ENCODE peak calls at places on chromosomes 2 and 18, in five cellular contexts. T, G, J, A and Q are unnamed samples.

GRCh38 chr2:62801814-62802524 is 96.5 kb downstream of the EHBP1 start:
- DNase-seq in T (peak; percentile 3), G (peak; percentile 82), J (no peak), A (peak; percentile 62), Q (peak; percentile 44)

GRCh38 chr2:158619496-158619895 is 162.7 kb downstream of the PKP4 start:
- DNase-seq in T (no peak), G (no peak), J (no peak), A (peak; percentile 14), Q (peak; percentile 79)

GRCh38 chr2:163884416-163884815 is 148.6 kb upstream of the FIGN start:
- DNase-seq in T (no peak), G (no peak), J (no peak), A (no peak), Q (no peak)

GRCh38 chr2:73979686-73980085 is 5.0 kb upstream of the TET3 start:
- DNase-seq in T (no peak), G (no peak), J (no peak), A (no peak), Q (no peak)

GRCh38 chr2:97868986-97869721 is 126.6 kb downstream of the TMEM131 start:
- DNase-seq in T (no peak), G (no peak), J (no peak), A (no peak), Q (peak; percentile 90)

GRCh38 chr2:159227467-159227866 is 59.0 kb downstream of the WDSUB1 start:
- DNase-seq in T (no peak), G (peak; percentile 29), J (no peak), A (no peak), Q (no peak)

GRCh38 chr18:78758496-78758895 is 221.1 kb upstream of the SALL3 start:
- DNase-seq in T (no peak), G (no peak), J (no peak), A (no peak), Q (no peak)

GRCh38 chr2:54106631-54107454 is 8.6 kb upstream of the ACYP2 start:
- DNase-seq in T (peak; percentile 84), G (peak; percentile 65), J (peak; percentile 59), A (peak; percentile 65), Q (peak; percentile 62)

GRCh38 chr2:216363221-216363620 is 9.1 kb downstream of the MARCHF4 start:
- DNase-seq in T (no peak), G (no peak), J (no peak), A (no peak), Q (no peak)
- H3K4me2 ChIP-seq in T (no peak overlapping the region), G (no peak overlapping the region), J (peak overlapping the region; percentile 4), A (no peak overlapping the region), Q (no peak overlapping the region)

GRCh38 chr18:29157905-29158304 is 981.0 kb upstream of the CDH2 start:
- DNase-seq in T (no peak), G (no peak), J (no peak), A (no peak), Q (no peak)

GRCh38 chr18:29164020-29164706 is 987.2 kb upstream of the CDH2 start:
- DNase-seq in T (no peak), G (no peak), J (no peak), A (no peak), Q (peak; percentile 79)

GRCh38 chr18:29163596-29163995 is 986.7 kb upstream of the CDH2 start:
- DNase-seq in T (no peak), G (no peak), J (no peak), A (no peak), Q (no peak)

GRCh38 chr18:29160123-29160522 is 983.2 kb upstream of the CDH2 start:
- DNase-seq in T (no peak), G (no peak), J (no peak), A (no peak), Q (no peak)

GRCh38 chr18:29161429-29161828 is 984.5 kb upstream of the CDH2 start:
- DNase-seq in T (no peak), G (no peak), J (no peak), A (no peak), Q (no peak)
- H3K4me1 ChIP-seq in T (no peaks in the 10 kb centered on the region), G (no peaks in the 10 kb centered on the region), J (peaks cover 30% of the 10 kb centered on the region), A (no peaks in the 10 kb centered on the region), Q (no peaks in the 10 kb centered on the region)

GRCh38 chr2:12110074-12110473 is 363.6 kb downstream of the LPIN1 start:
- DNase-seq in T (no peak), G (peak; percentile 49), J (no peak), A (no peak), Q (no peak)

GRCh38 chr2:12109363-12110017 is 363.1 kb downstream of the LPIN1 start:
- DNase-seq in T (no peak), G (peak; percentile 13), J (no peak), A (no peak), Q (peak; percentile 48)

GRCh38 chr2:12107849-12108420 is 361.5 kb downstream of the LPIN1 start:
- DNase-seq in T (no peak), G (no peak), J (no peak), A (no peak), Q (no peak)

GRCh38 chr2:12116228-12116750 is 369.9 kb downstream of the LPIN1 start:
- DNase-seq in T (peak; percentile 74), G (no peak), J (no peak), A (no peak), Q (no peak)

GRCh38 chr2:12113364-12113763 is 366.9 kb downstream of the LPIN1 start:
- DNase-seq in T (no peak), G (no peak), J (no peak), A (no peak), Q (no peak)
- H3K4me2 ChIP-seq in T (peak overlapping the region; percentile 2), G (no peak overlapping the region), J (no peak overlapping the region), A (no peak overlapping the region), Q (no peak overlapping the region)

DNA sequence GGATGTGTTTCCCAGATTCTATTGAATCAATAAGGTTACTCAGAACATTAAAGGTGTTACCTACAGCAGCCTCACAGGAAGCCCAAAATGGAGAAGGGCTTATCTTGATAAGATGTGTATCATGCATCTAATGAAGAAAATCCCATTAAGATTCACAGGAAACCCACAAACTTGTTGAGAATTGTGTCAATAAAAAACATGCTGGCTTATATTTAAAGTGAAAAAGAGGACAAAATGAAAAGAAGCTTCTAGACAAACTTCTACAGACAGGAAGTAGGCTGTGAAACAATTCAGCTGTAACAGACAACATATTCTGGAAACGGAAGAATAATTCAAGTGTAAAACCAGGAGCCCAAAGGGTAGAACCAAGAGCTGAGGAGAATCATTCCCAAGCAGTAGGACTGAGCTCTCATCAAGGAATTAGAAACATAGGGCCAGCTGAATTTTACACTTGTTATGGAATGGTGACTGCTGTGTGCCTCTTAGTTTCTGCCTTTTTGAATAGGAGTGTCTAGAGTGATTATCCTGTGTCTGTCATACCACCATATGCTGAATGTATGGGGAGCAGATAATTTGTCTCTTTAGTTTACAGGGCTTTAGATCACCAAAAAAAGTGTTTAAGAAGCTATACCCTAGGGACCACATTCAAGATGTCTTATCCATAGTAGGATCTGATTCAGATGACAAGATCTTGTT is 9.6 kb downstream of the IMMT start:
- DNase-seq in T (peak; percentile 33), G (no peak), J (no peak), A (no peak), Q (peak; percentile 47)
- H3K4me1 ChIP-seq in T (peaks cover 37% of the 10 kb centered on the region), G (peaks cover 53% of the 10 kb centered on the region), J (peaks cover 15% of the 10 kb centered on the region), A (no peaks in the 10 kb centered on the region), Q (peaks cover 7% of the 10 kb centered on the region)

GRCh38 chr2:230347659-230348305 is 20.8 kb downstream of the SP140L start:
- DNase-seq in T (no peak), G (no peak), J (no peak), A (peak; percentile 77), Q (no peak)
- H3K4me2 ChIP-seq in T (no peak overlapping the region), G (no peak overlapping the region), J (peak overlapping the region; percentile 11), A (peak overlapping the region; percentile 44), Q (no peak overlapping the region)

GRCh38 chr2:218229851-218230250 is 12.9 kb downstream of the ARPC2 start:
- DNase-seq in T (no peak), G (peak; percentile 39), J (no peak), A (peak; percentile 64), Q (no peak)
- H3K4me1 ChIP-seq in T (peaks cover 45% of the 10 kb centered on the region), G (peaks cover 40% of the 10 kb centered on the region), J (peaks cover 25% of the 10 kb centered on the region), A (peaks cover 53% of the 10 kb centered on the region), Q (no peaks in the 10 kb centered on the region)

GRCh38 chr2:171595456-171595855 is 73.2 kb downstream of the CYBRD1 start:
- DNase-seq in T (no peak), G (no peak), J (no peak), A (no peak), Q (no peak)

GRCh38 chr2:171602352-171602751 is 80.1 kb downstream of the CYBRD1 start:
- DNase-seq in T (no peak), G (no peak), J (no peak), A (no peak), Q (peak; percentile 5)

GRCh38 chr2:171595896-171596295 is 73.6 kb downstream of the CYBRD1 start:
- DNase-seq in T (no peak), G (no peak), J (no peak), A (no peak), Q (no peak)

GRCh38 chr2:171600126-171600525 is 77.9 kb downstream of the CYBRD1 start:
- DNase-seq in T (no peak), G (no peak), J (no peak), A (no peak), Q (no peak)

DNA sequence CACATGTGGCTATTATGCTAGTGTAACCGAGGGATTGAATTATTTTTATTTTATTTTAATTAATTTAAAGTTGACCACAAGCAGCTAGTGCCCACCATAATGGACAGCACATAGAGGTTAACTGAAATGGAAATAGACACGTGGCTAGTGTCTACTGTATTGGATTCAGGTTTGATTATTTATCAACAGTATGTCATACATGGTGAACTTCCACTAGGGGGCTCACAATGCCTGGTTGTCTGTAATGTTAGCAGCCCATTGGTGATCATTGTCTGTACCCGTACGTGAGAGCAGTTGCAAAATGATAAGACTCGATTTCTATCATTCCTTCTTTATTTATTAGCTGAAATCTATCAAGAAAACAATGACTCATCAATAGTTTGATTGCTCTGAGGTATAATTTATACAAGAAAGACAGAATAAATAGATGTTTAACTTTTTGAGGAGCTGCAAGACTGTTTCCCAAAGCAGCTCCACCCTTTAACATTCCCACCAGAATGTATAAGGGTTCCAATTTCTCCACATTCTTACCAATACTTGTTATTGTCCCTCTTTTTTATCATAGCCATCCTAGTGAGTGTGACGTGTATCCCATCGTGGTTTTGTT is 76.5 kb downstream of the CYBRD1 start:
- DNase-seq in T (peak; percentile 82), G (peak; percentile 57), J (peak; percentile 74), A (peak; percentile 68), Q (peak; percentile 65)
- H3K4me2 ChIP-seq in T (no peak overlapping the region), G (peak overlapping the region; percentile 20), J (no peak overlapping the region), A (peak overlapping the region; percentile 5), Q (no peak overlapping the region)

DNA sequence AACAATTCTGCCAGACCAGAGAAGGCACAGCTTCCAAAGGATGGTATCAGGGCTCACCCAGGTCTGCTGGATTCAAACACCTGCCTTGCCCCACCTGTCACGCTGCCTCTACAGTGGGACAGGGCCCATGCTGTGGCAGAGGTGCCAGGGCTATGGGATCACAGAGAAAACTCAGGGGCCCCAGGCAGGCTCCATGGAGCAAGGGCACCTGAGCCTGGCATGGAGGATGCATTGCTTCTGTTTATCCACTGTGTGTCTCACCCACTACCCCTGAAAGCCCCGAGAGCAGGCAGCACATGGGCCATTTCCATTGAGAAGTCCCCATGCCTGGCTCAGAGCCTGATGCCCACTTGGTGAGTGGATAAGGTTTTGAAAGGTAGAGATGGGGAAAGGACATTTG is 76.0 kb downstream of the TNS1 start:
- DNase-seq in T (no peak), G (no peak), J (no peak), A (no peak), Q (no peak)
- H3K4me1 ChIP-seq in T (no peaks in the 10 kb centered on the region), G (no peaks in the 10 kb centered on the region), J (peaks cover 41% of the 10 kb centered on the region), A (no peaks in the 10 kb centered on the region), Q (no peaks in the 10 kb centered on the region)